ENCODE peak calls at places on chromosomes 16 and 17, in nine cellular contexts. One of them, this sample, is unnamed.

GRCh38 chr17:1905190-1905919 is 75.5 kb downstream of the RPA1 start:
- DNase-seq in esophagus muscularis mucosa: no peak
- DNase-seq in kidney epithelial cell: no peak
- DNase-seq in mesendoderm: no peak
- DNase-seq in suprapubic skin: no peak
- DNase-seq in trophoblast cell: no peak
- DNase-seq in uterus: no peak
- DNase-seq in ascending aorta: no peak
- DNase-seq in ovary: no peak
- DNase-seq in this sample: no peak

GRCh38 chr17:2084129-2084765 is 29.3 kb downstream of the HIC1 start:
- DNase-seq in esophagus muscularis mucosa: no peak
- DNase-seq in trophoblast cell: peak
- DNase-seq in suprapubic skin: peak
- DNase-seq in ovary: no peak
- DNase-seq in ascending aorta: no peak
- DNase-seq in kidney epithelial cell: no peak
- DNase-seq in mesendoderm: no peak
- DNase-seq in uterus: peak
- DNase-seq in this sample: no peak

GRCh38 chr17:2337811-2338657 is 733 bp downstream of the SGSM2 start:
- DNase-seq in kidney epithelial cell: no peak
- DNase-seq in trophoblast cell: peak
- DNase-seq in uterus: peak
- DNase-seq in mesendoderm: peak
- DNase-seq in esophagus muscularis mucosa: no peak
- DNase-seq in ascending aorta: no peak
- DNase-seq in suprapubic skin: peak
- DNase-seq in ovary: peak
- DNase-seq in this sample: no peak

GRCh38 chr17:3512512-3513171 is 36.8 kb downstream of the ASPA start:
- DNase-seq in mesendoderm: peak
- DNase-seq in trophoblast cell: peak
- DNase-seq in uterus: peak
- DNase-seq in esophagus muscularis mucosa: no peak
- DNase-seq in kidney epithelial cell: no peak
- DNase-seq in ovary: peak
- DNase-seq in suprapubic skin: peak
- DNase-seq in ascending aorta: no peak
- DNase-seq in this sample: no peak

GRCh38 chr16:70703041-70703834 is 17.4 kb upstream of the MTSS2 start:
- DNase-seq in mesendoderm: peak
- DNase-seq in suprapubic skin: no peak
- DNase-seq in kidney epithelial cell: no peak
- DNase-seq in ascending aorta: peak
- DNase-seq in esophagus muscularis mucosa: no peak
- DNase-seq in ovary: peak
- DNase-seq in uterus: peak
- DNase-seq in trophoblast cell: peak
- DNase-seq in this sample: no peak

GRCh38 chr17:45894022-45894784 is at the start of gene MAPT:
- DNase-seq in mesendoderm: peak
- DNase-seq in ovary: peak
- DNase-seq in kidney epithelial cell: peak
- DNase-seq in trophoblast cell: peak
- DNase-seq in ascending aorta: peak
- DNase-seq in suprapubic skin: peak
- DNase-seq in esophagus muscularis mucosa: peak
- DNase-seq in uterus: peak
- DNase-seq in this sample: peak

GRCh38 chr17:65062168-65062915 is 5.8 kb upstream of the GNA13 start:
- DNase-seq in trophoblast cell: peak
- DNase-seq in kidney epithelial cell: no peak
- DNase-seq in mesendoderm: peak
- DNase-seq in ascending aorta: no peak
- DNase-seq in suprapubic skin: no peak
- DNase-seq in ovary: no peak
- DNase-seq in esophagus muscularis mucosa: no peak
- DNase-seq in uterus: no peak
- DNase-seq in this sample: no peak

GRCh38 chr16:49857423-49858181 is 1.7 kb upstream of the ZNF423 start:
- DNase-seq in trophoblast cell: peak
- DNase-seq in mesendoderm: peak
- DNase-seq in uterus: peak
- DNase-seq in suprapubic skin: no peak
- DNase-seq in ovary: peak
- DNase-seq in esophagus muscularis mucosa: no peak
- DNase-seq in ascending aorta: no peak
- DNase-seq in kidney epithelial cell: no peak
- DNase-seq in this sample: peak

GRCh38 chr16:31005350-31006085 is 4.9 kb downstream of the STX1B start:
- DNase-seq in kidney epithelial cell: no peak
- DNase-seq in uterus: no peak
- DNase-seq in ascending aorta: no peak
- DNase-seq in suprapubic skin: no peak
- DNase-seq in esophagus muscularis mucosa: no peak
- DNase-seq in ovary: no peak
- DNase-seq in trophoblast cell: no peak
- DNase-seq in mesendoderm: no peak
- DNase-seq in this sample: no peak

GRCh38 chr16:78882150-78882549 is 718.4 kb downstream of the MAF start:
- DNase-seq in kidney epithelial cell: no peak
- DNase-seq in uterus: no peak
- DNase-seq in trophoblast cell: no peak
- DNase-seq in ascending aorta: no peak
- DNase-seq in ovary: no peak
- DNase-seq in esophagus muscularis mucosa: no peak
- DNase-seq in mesendoderm: no peak
- DNase-seq in suprapubic skin: no peak
- DNase-seq in this sample: no peak

GRCh38 chr16:4663756-4664465 is 29.5 kb upstream of the NUDT16L1 start:
- DNase-seq in ovary: no peak
- DNase-seq in suprapubic skin: no peak
- DNase-seq in esophagus muscularis mucosa: no peak
- DNase-seq in mesendoderm: no peak
- DNase-seq in trophoblast cell: peak
- DNase-seq in ascending aorta: peak
- DNase-seq in uterus: no peak
- DNase-seq in kidney epithelial cell: no peak
- DNase-seq in this sample: no peak

GRCh38 chr17:57862410-57862989 is 12.7 kb upstream of the MRPS23 start:
- DNase-seq in uterus: peak
- DNase-seq in ovary: peak
- DNase-seq in trophoblast cell: no peak
- DNase-seq in esophagus muscularis mucosa: no peak
- DNase-seq in ascending aorta: no peak
- DNase-seq in suprapubic skin: peak
- DNase-seq in mesendoderm: no peak
- DNase-seq in kidney epithelial cell: no peak
- DNase-seq in this sample: no peak

GRCh38 chr16:28985611-28986041 is 774 bp downstream of the LAT start:
- DNase-seq in uterus: no peak
- DNase-seq in trophoblast cell: no peak
- DNase-seq in mesendoderm: no peak
- DNase-seq in suprapubic skin: no peak
- DNase-seq in ovary: no peak
- DNase-seq in ascending aorta: no peak
- DNase-seq in kidney epithelial cell: no peak
- DNase-seq in esophagus muscularis mucosa: no peak
- DNase-seq in this sample: no peak
- H3K4me3 ChIP-seq in uterus: no peak
- H3K4me3 ChIP-seq in trophoblast cell: no peak
- H3K4me3 ChIP-seq in mesendoderm: no peak
- H3K4me3 ChIP-seq in suprapubic skin: peak
- H3K4me3 ChIP-seq in ovary: no peak
- H3K4me3 ChIP-seq in ascending aorta: no peak
- H3K4me3 ChIP-seq in kidney epithelial cell: no peak
- H3K4me3 ChIP-seq in esophagus muscularis mucosa: peak
- H3K4me3 ChIP-seq in this sample: peak

GRCh38 chr17:63538693-63539595 is 11.3 kb upstream of the DCAF7 start:
- DNase-seq in mesendoderm: no peak
- DNase-seq in suprapubic skin: no peak
- DNase-seq in esophagus muscularis mucosa: no peak
- DNase-seq in ascending aorta: no peak
- DNase-seq in ovary: no peak
- DNase-seq in kidney epithelial cell: no peak
- DNase-seq in trophoblast cell: no peak
- DNase-seq in uterus: no peak
- DNase-seq in this sample: no peak
- H3K4me3 ChIP-seq in mesendoderm: no peak
- H3K4me3 ChIP-seq in suprapubic skin: no peak
- H3K4me3 ChIP-seq in esophagus muscularis mucosa: no peak
- H3K4me3 ChIP-seq in ascending aorta: no peak
- H3K4me3 ChIP-seq in ovary: no peak
- H3K4me3 ChIP-seq in kidney epithelial cell: no peak
- H3K4me3 ChIP-seq in trophoblast cell: no peak
- H3K4me3 ChIP-seq in uterus: no peak
- H3K4me3 ChIP-seq in this sample: no peak

DNA sequence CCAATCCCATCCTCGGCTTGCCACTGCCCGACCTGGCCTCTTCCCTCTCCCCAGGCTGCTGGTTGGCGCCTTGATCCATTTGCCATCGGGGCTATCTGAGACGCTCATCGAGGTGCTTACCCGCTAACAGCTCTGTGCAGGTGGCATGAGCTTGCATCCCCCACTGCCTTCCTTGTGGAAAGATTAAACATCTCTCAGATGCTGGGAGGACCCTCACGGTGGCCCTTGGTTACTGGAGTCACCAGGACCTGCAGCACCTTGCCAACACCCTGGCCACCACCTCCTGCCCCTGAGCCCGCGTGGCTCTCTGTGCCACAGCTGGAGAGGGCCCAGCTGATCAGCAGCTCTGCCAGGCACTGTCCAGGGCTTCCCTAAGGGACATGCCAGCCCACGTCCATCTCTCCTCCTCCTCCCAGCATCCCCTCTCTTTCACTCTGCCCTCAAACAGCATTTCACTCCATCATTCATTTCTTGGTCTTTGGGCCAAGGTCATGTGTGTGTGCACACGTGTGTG is 249.6 kb downstream of the RBFOX3 start:
- DNase-seq in mesendoderm: no peak
- DNase-seq in uterus: no peak
- DNase-seq in trophoblast cell: no peak
- DNase-seq in esophagus muscularis mucosa: no peak
- DNase-seq in ovary: no peak
- DNase-seq in ascending aorta: no peak
- DNase-seq in kidney epithelial cell: no peak
- DNase-seq in suprapubic skin: no peak
- DNase-seq in this sample: no peak
- H3K4me3 ChIP-seq in mesendoderm: no peak
- H3K4me3 ChIP-seq in uterus: no peak
- H3K4me3 ChIP-seq in trophoblast cell: no peak
- H3K4me3 ChIP-seq in esophagus muscularis mucosa: no peak
- H3K4me3 ChIP-seq in ovary: no peak
- H3K4me3 ChIP-seq in ascending aorta: no peak
- H3K4me3 ChIP-seq in kidney epithelial cell: no peak
- H3K4me3 ChIP-seq in suprapubic skin: no peak
- H3K4me3 ChIP-seq in this sample: no peak

DNA sequence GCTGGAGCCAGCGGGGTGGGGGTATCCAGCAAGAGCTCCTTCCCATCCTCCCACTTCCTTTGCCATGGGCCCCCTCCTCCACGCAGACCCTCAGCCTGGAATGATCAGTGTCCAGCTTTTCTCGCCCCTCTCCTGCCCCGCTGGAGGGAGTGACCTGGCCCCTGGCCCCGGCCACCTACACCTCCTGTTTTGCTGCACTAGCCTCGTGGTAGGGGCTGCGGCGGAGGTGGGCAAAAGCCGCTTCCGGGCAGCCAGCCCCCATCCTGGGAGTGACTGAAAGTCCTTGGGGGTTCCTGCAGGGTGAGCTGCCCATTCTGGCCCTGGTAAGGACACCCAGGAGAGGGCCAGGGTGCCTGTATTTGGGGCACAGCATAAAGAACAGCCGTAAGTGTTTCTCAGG is 295.7 kb downstream of the SEC14L1 start:
- DNase-seq in mesendoderm: no peak
- DNase-seq in suprapubic skin: no peak
- DNase-seq in kidney epithelial cell: no peak
- DNase-seq in trophoblast cell: no peak
- DNase-seq in esophagus muscularis mucosa: no peak
- DNase-seq in ovary: no peak
- DNase-seq in ascending aorta: no peak
- DNase-seq in uterus: no peak
- DNase-seq in this sample: no peak
- H3K4me3 ChIP-seq in mesendoderm: no peak
- H3K4me3 ChIP-seq in suprapubic skin: peak
- H3K4me3 ChIP-seq in kidney epithelial cell: no peak
- H3K4me3 ChIP-seq in trophoblast cell: no peak
- H3K4me3 ChIP-seq in esophagus muscularis mucosa: no peak
- H3K4me3 ChIP-seq in ovary: no peak
- H3K4me3 ChIP-seq in ascending aorta: no peak
- H3K4me3 ChIP-seq in uterus: no peak
- H3K4me3 ChIP-seq in this sample: no peak

DNA sequence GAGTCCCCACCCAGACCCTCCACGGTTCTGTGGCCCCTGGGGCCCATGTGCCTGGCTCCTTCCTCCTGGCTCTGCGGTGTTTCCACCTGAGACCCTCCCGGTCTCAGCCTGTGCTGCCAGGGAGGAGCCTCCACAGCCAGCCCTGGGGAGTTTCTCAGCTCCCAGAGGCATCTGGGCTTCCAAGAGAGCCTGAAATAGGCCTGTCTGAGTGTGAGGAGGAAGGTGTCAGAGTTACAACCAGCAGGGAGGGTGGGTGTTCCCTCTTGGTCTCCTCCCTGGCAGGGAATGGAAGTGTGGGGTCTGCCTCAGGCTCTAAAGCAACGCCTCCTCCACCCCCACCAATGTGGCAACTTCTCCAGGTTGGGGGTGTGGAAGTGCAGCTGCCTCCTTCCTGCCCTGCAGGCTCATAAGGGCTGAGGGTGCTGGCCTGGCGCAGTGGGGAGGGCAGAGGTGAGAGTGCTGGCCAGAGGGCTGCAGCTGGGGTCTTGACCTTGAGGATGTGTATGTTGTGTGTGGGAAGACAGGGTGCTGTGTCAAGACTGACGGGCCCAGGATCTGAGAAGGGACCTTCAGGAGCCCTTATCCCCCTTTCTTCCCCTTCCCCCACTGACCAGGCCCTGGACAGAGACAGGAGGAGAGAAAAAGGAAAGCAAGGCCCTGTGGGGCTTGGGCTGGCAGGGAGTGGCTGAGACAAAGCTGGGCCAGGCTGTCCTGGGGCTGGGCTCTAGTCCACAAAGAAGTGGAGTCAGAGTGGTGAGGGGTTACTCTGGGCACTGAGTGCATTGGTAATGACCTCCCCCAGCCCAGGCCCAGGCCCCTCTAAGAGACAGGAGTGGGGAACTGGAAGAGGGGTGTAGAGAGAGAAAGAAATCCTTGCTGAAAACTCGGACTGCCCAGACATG is 2.4 kb downstream of the CYGB start:
- DNase-seq in uterus: no peak
- DNase-seq in ascending aorta: no peak
- DNase-seq in mesendoderm: peak
- DNase-seq in trophoblast cell: peak
- DNase-seq in suprapubic skin: no peak
- DNase-seq in kidney epithelial cell: no peak
- DNase-seq in ovary: no peak
- DNase-seq in esophagus muscularis mucosa: no peak
- DNase-seq in this sample: no peak
- H3K4me3 ChIP-seq in uterus: no peak
- H3K4me3 ChIP-seq in ascending aorta: no peak
- H3K4me3 ChIP-seq in mesendoderm: no peak
- H3K4me3 ChIP-seq in trophoblast cell: no peak
- H3K4me3 ChIP-seq in suprapubic skin: no peak
- H3K4me3 ChIP-seq in kidney epithelial cell: no peak
- H3K4me3 ChIP-seq in ovary: no peak
- H3K4me3 ChIP-seq in esophagus muscularis mucosa: no peak
- H3K4me3 ChIP-seq in this sample: no peak

GRCh38 chr17:29613371-29613837 is 9.3 kb downstream of the CORO6 start:
- DNase-seq in trophoblast cell: peak
- DNase-seq in ovary: peak
- DNase-seq in kidney epithelial cell: no peak
- DNase-seq in uterus: peak
- DNase-seq in esophagus muscularis mucosa: peak
- DNase-seq in mesendoderm: peak
- DNase-seq in suprapubic skin: peak
- DNase-seq in ascending aorta: peak
- DNase-seq in this sample: no peak
- H3K4me3 ChIP-seq in trophoblast cell: peak
- H3K4me3 ChIP-seq in ovary: no peak
- H3K4me3 ChIP-seq in kidney epithelial cell: peak
- H3K4me3 ChIP-seq in uterus: no peak
- H3K4me3 ChIP-seq in esophagus muscularis mucosa: peak
- H3K4me3 ChIP-seq in mesendoderm: no peak
- H3K4me3 ChIP-seq in suprapubic skin: peak
- H3K4me3 ChIP-seq in ascending aorta: peak
- H3K4me3 ChIP-seq in this sample: no peak

This sample was measured in Jurkat, Clone E6-1.